ENCODE peak calls at places on chromosomes 11 and 22, in seven cellular contexts. V is HEK293T, I is K562, J is GM12878, C is HCT116, G is HepG2, Y is H1. M is an unnamed sample.

GRCh38 chr11:85948884-85949283 is 93.7 kb downstream of the CCDC83 start:
- DNase-seq in V (no peak), I (no peak), J (no peak), C (no peak), G (no peak), Y (no peak), M (no peak)

GRCh38 chr11:96098511-96099241 is 174.8 kb upstream of the MTMR2 start:
- DNase-seq in V (no peak), I (no peak), J (no peak), C (no peak), G (peak; percentile 95), Y (no peak), M (no peak)

GRCh38 chr11:111303476-111303875 is 5.1 kb downstream of the POU2AF3 start:
- DNase-seq in V (peak; percentile 25), I (no peak), J (no peak), C (no peak), G (peak; percentile 41), Y (no peak), M (no peak)

GRCh38 chr11:112694813-112695212 is 266.4 kb upstream of the NCAM1 start:
- DNase-seq in V (no peak), I (no peak), J (no peak), C (no peak), G (no peak), Y (no peak), M (no peak)

GRCh38 chr11:2806351-2807058 is 79.1 kb downstream of the CDKN1C start:
- DNase-seq in V (no peak), I (no peak), J (no peak), C (no peak), G (no peak), Y (no peak), M (peak; percentile 14)

GRCh38 chr22:37044634-37045625 is 6.6 kb upstream of the KCTD17 start:
- DNase-seq in V (no peak), I (no peak), J (no peak), C (no peak), G (no peak), Y (no peak), M (no peak)

GRCh38 chr22:20388200-20388599 is 5.8 kb upstream of the ZNF74 start:
- DNase-seq in V (no peak), I (peak; percentile 17), J (no peak), C (no peak), G (no peak), Y (no peak), M (no peak)

GRCh38 chr11:96326954-96327353 is 16.0 kb downstream of the MAML2 start:
- DNase-seq in V (no peak), I (no peak), J (no peak), C (no peak), G (no peak), Y (no peak), M (no peak)

GRCh38 chr11:121909571-121909970 is 206.4 kb downstream of the BLID start:
- DNase-seq in V (no peak), I (no peak), J (no peak), C (no peak), G (no peak), Y (no peak), M (no peak)

GRCh38 chr11:130451261-130452019 is 3.0 kb downstream of the ADAMTS15 start:
- DNase-seq in V (no peak), I (no peak), J (no peak), C (no peak), G (no peak), Y (no peak), M (no peak)

GRCh38 chr11:33989461-33989860 is 62.1 kb upstream of the CAPRIN1 start:
- DNase-seq in V (no peak), I (no peak), J (no peak), C (no peak), G (no peak), Y (no peak), M (no peak)

GRCh38 chr22:50191041-50191740 is 5.5 kb downstream of the TRABD start:
- DNase-seq in V (no peak), I (no peak), J (peak; percentile 85), C (no peak), G (no peak), Y (no peak), M (no peak)

GRCh38 chr11:120660024-120660565 is 148.5 kb downstream of the GRIK4 start:
- DNase-seq in V (peak; percentile 77), I (peak; percentile 74), J (no peak), C (peak; percentile 46), G (peak; percentile 53), Y (no peak), M (peak; percentile 84)

GRCh38 chr22:39920134-39920743 is 19.4 kb downstream of the GRAP2 start:
- DNase-seq in V (no peak), I (peak; percentile 65), J (no peak), C (no peak), G (no peak), Y (no peak), M (no peak)

GRCh38 chr11:94787798-94788197 is 19.6 kb downstream of the AMOTL1 start:
- DNase-seq in V (no peak), I (peak; percentile 47), J (no peak), C (no peak), G (no peak), Y (no peak), M (no peak)

GRCh38 chr11:126603486-126603885 is 248.0 kb downstream of the ST3GAL4 start:
- DNase-seq in V (no peak), I (no peak), J (no peak), C (no peak), G (no peak), Y (no peak), M (no peak)

GRCh38 chr11:70099578-70100282 is 21.6 kb downstream of the ANO1 start:
- DNase-seq in V (no peak), I (no peak), J (no peak), C (no peak), G (no peak), Y (no peak), M (no peak)

GRCh38 chr11:67628710-67629385 is 889 bp downstream of the NUDT8 start:
- DNase-seq in V (no peak), I (no peak), J (no peak), C (no peak), G (no peak), Y (no peak), M (no peak)

GRCh38 chr11:73982990-73983763 is 534 bp upstream of the UCP2 start:
- DNase-seq in V (peak; percentile 96), I (peak; percentile 99), J (peak; percentile 89), C (peak; percentile 83), G (peak; percentile 94), Y (peak; percentile 74), M (peak; percentile 91)

GRCh38 chr11:122032317-122032716 is 83.7 kb downstream of the BLID start:
- DNase-seq in V (no peak), I (no peak), J (no peak), C (no peak), G (no peak), Y (no peak), M (no peak)

GRCh38 chr11:69792611-69793010 is 17.5 kb upstream of the FGF4 start:
- DNase-seq in V (no peak), I (no peak), J (no peak), C (no peak), G (no peak), Y (no peak), M (no peak)

GRCh38 chr11:79708319-79708928 is 267.6 kb upstream of the TENM4 start:
- DNase-seq in V (peak; percentile 50), I (no peak), J (peak; percentile 1), C (no peak), G (peak; percentile 53), Y (no peak), M (peak; percentile 23)

DNA sequence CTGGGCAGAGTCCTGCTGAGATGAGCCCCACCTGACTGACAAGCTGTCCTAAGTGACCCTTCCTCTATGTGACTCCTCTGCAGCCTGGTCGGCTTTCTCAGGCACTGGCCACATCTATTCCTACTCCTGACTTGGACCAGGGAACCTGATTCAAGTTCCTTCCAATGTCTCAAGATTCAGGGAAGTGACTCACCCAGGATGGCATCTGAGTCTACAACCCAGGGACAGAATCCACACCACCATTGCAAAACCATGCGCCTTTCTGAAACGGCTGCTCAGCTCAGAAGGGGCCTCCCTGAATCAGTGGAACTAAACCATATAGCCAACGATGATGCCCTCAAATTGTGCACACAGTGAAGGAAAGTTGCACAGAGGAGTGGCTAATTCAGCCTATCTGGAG is 63.9 kb upstream of the CSNK2A3 start:
- DNase-seq in V (no peak), I (no peak), J (no peak), C (no peak), G (no peak), Y (no peak), M (no peak)
- TF ChIP-seq SP1 in V (no peak), I (no peak), J (no peak), C (no peak), G (no peak), Y (no peak), M (no peak)

DNA sequence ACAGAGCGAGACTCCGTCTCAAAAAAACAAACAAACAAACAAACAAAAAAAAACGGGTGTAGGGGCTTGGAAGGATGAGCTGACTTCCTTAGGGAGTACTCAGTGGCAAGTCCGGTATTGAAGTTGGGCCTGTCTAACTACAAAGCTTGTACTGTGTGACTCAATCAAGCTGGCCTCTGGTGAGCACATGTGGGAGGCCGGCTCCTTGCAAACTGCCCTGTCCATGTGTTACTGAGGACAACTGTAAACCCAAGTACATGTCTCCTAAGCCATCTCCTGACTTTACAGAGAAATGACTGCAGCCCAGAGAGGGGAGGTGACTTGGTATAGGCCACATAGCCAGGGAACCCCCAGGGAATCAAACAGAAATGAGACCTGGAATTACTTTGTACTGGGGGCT is 11.6 kb downstream of the RIBC2 start:
- DNase-seq in V (no peak), I (no peak), J (no peak), C (no peak), G (no peak), Y (no peak), M (no peak)
- TF ChIP-seq SP1 in V (no peak), I (no peak), J (no peak), C (no peak), G (no peak), Y (no peak), M (no peak)

GRCh38 chr11:92048415-92048814 is 176.2 kb upstream of the FAT3 start:
- DNase-seq in V (no peak), I (no peak), J (no peak), C (no peak), G (no peak), Y (no peak), M (no peak)

GRCh38 chr11:92050305-92050704 is 174.3 kb upstream of the FAT3 start:
- DNase-seq in V (no peak), I (no peak), J (no peak), C (no peak), G (no peak), Y (no peak), M (no peak)

GRCh38 chr11:92046103-92046502 is 178.5 kb upstream of the FAT3 start:
- DNase-seq in V (no peak), I (no peak), J (no peak), C (no peak), G (no peak), Y (no peak), M (no peak)

DNA sequence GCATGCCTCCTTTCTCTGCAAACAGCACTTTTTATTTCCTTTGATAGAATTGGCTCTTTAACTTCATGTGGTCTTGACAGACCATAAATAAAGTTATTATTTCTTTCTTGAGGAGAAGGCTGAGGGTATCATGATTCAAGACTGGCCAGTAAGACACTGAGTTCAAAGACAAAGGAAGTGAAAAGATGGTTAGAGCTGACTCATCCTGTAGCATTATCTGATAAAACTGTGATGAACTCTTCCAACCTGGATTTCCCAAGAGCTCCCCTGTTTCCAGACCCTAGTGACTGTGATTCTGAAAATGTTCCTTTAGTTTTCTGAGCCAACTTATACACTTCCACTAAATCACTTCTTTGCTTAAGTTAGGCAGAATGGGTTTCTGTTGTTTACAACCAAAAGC is 179.3 kb upstream of the FAT3 start:
- DNase-seq in V (no peak), I (no peak), J (no peak), C (no peak), G (no peak), Y (no peak), M (no peak)
- TF ChIP-seq SP1 in V (no peak), I (no peak), J (no peak), C (no peak), G (no peak), Y (no peak), M (no peak)

GRCh38 chr22:41603873-41604332 is 14.3 kb upstream of the PMM1 start:
- DNase-seq in V (no peak), I (peak; percentile 87), J (peak; percentile 91), C (no peak), G (no peak), Y (no peak), M (no peak)
- TF ChIP-seq SP1 in V (no peak), I (no peak), J (no peak), C (no peak), G (no peak), Y (no peak), M (no peak)

M was measured in WTC11.